ENCODE peak calls at places on chromosomes 6 and 20, in eight cellular contexts. F, J, T, U, A, R, V and H are unnamed samples.
A peak's percentile ranks its signal among the peaks of the same experiment; 100 is the strongest.

GRCh38 chr6:149170564-149171452 is 146.7 kb upstream of the TAB2 start:
- DNase-seq in J (no peak), V (no peak), A (no peak), F (no peak), T (no peak), R (no peak), U (peak; percentile 41), H (peak; percentile 10)

GRCh38 chr6:98848539-98849210 is 14.3 kb downstream of the POU3F2 start:
- DNase-seq in F (no peak), T (no peak), J (no peak), U (no peak), V (no peak), A (no peak), R (no peak), H (no peak)

GRCh38 chr20:5222919-5223634 is 93.7 kb downstream of the PROKR2 start:
- DNase-seq in R (peak; percentile 69), U (peak; percentile 62), T (peak; percentile 71), J (peak; percentile 71), A (no peak), V (peak; percentile 69), F (peak; percentile 7), H (peak; percentile 61)

GRCh38 chr6:2738373-2738979 is 12.2 kb downstream of the MYLK4 start:
- DNase-seq in V (peak; percentile 80), U (no peak), A (no peak), J (peak; percentile 78), R (peak; percentile 62), F (no peak), T (peak; percentile 31), H (peak; percentile 73)

GRCh38 chr6:142429195-142429594 is 127.4 kb downstream of the ADGRG6 start:
- DNase-seq in V (no peak), T (no peak), R (no peak), U (no peak), J (no peak), A (no peak), F (no peak), H (no peak)

GRCh38 chr6:111804627-111805235 is 68.5 kb downstream of the FYN start:
- DNase-seq in A (no peak), R (peak; percentile 81), J (no peak), U (no peak), T (no peak), V (peak; percentile 74), F (no peak), H (peak; percentile 92)

GRCh38 chr6:107600936-107601335 is 111.0 kb downstream of the SOBP start:
- DNase-seq in T (peak; percentile 25), A (peak; percentile 37), U (no peak), V (peak; percentile 47), R (peak; percentile 64), F (no peak), J (no peak), H (no peak)

GRCh38 chr6:12208190-12208589 is 82.0 kb upstream of the EDN1 start:
- DNase-seq in R (peak; percentile 15), A (peak; percentile 80), J (no peak), U (peak; percentile 45), T (no peak), V (peak; percentile 27), F (no peak), H (peak; percentile 3)

GRCh38 chr6:7691675-7692452 is 34.0 kb upstream of the BMP6 start:
- DNase-seq in A (peak; percentile 91), T (peak; percentile 90), V (peak; percentile 50), R (peak; percentile 39), F (no peak), J (no peak), U (no peak), H (peak; percentile 15)

GRCh38 chr20:61684583-61685235 is 381.0 kb downstream of the TAF4 start:
- DNase-seq in V (no peak), T (no peak), J (no peak), F (no peak), A (peak; percentile 11), R (no peak), U (peak; percentile 8), H (no peak)

GRCh38 chr20:62487564-62488086 is 11.8 kb upstream of the GATA5 start:
- DNase-seq in J (no peak), T (no peak), A (no peak), V (no peak), U (no peak), R (no peak), F (no peak), H (peak; percentile 96)

GRCh38 chr6:127347188-127347587 is 3.8 kb upstream of the ECHDC1 start:
- DNase-seq in T (no peak), F (no peak), J (no peak), A (no peak), U (no peak), V (no peak), R (peak; percentile 70), H (no peak)

GRCh38 chr20:19909696-19910095 is 107.5 kb upstream of the NAA20 start:
- DNase-seq in J (no peak), A (no peak), F (no peak), V (no peak), T (no peak), R (peak; percentile 57), U (peak; percentile 90), H (no peak)

GRCh38 chr6:33621396-33622388 is 570 bp downstream of the ITPR3 start:
- DNase-seq in U (peak; percentile 65), R (peak; percentile 39), F (no peak), V (no peak), T (no peak), J (peak; percentile 63), A (no peak), H (no peak)

GRCh38 chr6:148203281-148203925 is 139.2 kb upstream of the SASH1 start:
- DNase-seq in J (no peak), T (no peak), U (no peak), V (peak; percentile 98), R (peak; percentile 55), A (no peak), F (no peak), H (no peak)

GRCh38 chr6:624979-625378 is 31.9 kb downstream of the HUS1B start:
- DNase-seq in V (peak; percentile 51), A (no peak), F (no peak), R (peak; percentile 17), T (no peak), U (no peak), J (no peak), H (no peak)

GRCh38 chr6:56729719-56730118 is 87.0 kb upstream of the DST start:
- DNase-seq in V (peak; percentile 72), R (peak; percentile 77), T (no peak), U (no peak), J (no peak), A (no peak), F (no peak), H (no peak)

GRCh38 chr6:26362836-26363220 is 2.2 kb upstream of the BTN3A2 start:
- DNase-seq in T (no peak), A (no peak), R (no peak), U (no peak), F (no peak), J (no peak), V (no peak), H (no peak)

GRCh38 chr20:10555865-10556308 is 117.9 kb downstream of the JAG1 start:
- DNase-seq in U (no peak), J (no peak), A (no peak), F (no peak), T (peak; percentile 31), R (peak; percentile 74), V (peak; percentile 66), H (no peak)

GRCh38 chr6:84798257-84798656 is 33.9 kb upstream of the TBX18 start:
- DNase-seq in V (no peak), U (no peak), R (no peak), J (no peak), F (no peak), T (no peak), A (no peak), H (no peak)

GRCh38 chr6:43935921-43936320 is 165.9 kb downstream of the VEGFA start:
- DNase-seq in U (no peak), J (no peak), R (no peak), V (no peak), A (no peak), T (no peak), F (no peak), H (no peak)

GRCh38 chr20:49539481-49540231 is 28.3 kb downstream of the PTGIS start:
- DNase-seq in U (no peak), F (peak; percentile 52), V (no peak), J (peak; percentile 54), R (no peak), A (peak; percentile 16), T (no peak), H (no peak)

GRCh38 chr20:56820984-56821383 is 191.9 kb downstream of the TFAP2C start:
- DNase-seq in U (no peak), F (no peak), T (no peak), J (no peak), R (no peak), A (no peak), V (no peak), H (no peak)

GRCh38 chr20:58545565-58546195 is 30.5 kb upstream of the APCDD1L start:
- DNase-seq in R (no peak), V (no peak), A (no peak), T (no peak), F (no peak), U (no peak), J (no peak), H (no peak)

GRCh38 chr6:78831492-78831891 is 35.9 kb upstream of the IRAK1BP1 start:
- DNase-seq in R (no peak), J (no peak), V (peak; percentile 3), F (no peak), T (no peak), U (no peak), A (no peak), H (no peak)

GRCh38 chr6:104126621-104127020 is 733.1 kb downstream of the HACE1 start:
- DNase-seq in J (no peak), U (no peak), A (no peak), V (no peak), R (no peak), T (no peak), F (no peak), H (no peak)

GRCh38 chr6:156779206-156780116 is 2.3 kb downstream of the ARID1B start:
- DNase-seq in R (no peak), U (peak; percentile 72), T (no peak), A (no peak), F (no peak), V (no peak), J (peak; percentile 45), H (peak; percentile 73)

GRCh38 chr20:47464380-47465101 is 37.1 kb upstream of the NCOA3 start:
- DNase-seq in F (peak; percentile 29), A (peak; percentile 94), T (peak; percentile 97), R (peak; percentile 98), U (peak; percentile 73), J (no peak), V (peak; percentile 99), H (no peak)

GRCh38 chr6:15308445-15309213 is 62.8 kb downstream of the JARID2 start:
- DNase-seq in U (no peak), V (peak; percentile 40), A (no peak), T (no peak), F (no peak), J (no peak), R (no peak), H (no peak)

GRCh38 chr6:153231048-153231635 is 100.1 kb upstream of the RGS17 start:
- DNase-seq in R (peak; percentile 15), T (peak; percentile 8), J (peak; percentile 60), U (peak; percentile 53), F (peak; percentile 4), A (peak; percentile 5), V (peak; percentile 12), H (peak; percentile 63)

GRCh38 chr20:61608275-61609085 is 356.4 kb downstream of the CDH4 start:
- DNase-seq in F (no peak), A (no peak), R (no peak), T (no peak), V (peak; percentile 31), U (no peak), J (peak; percentile 54), H (peak; percentile 6)

GRCh38 chr6:6648659-6649343 is 60.3 kb downstream of the LY86 start:
- DNase-seq in F (no peak), U (no peak), T (no peak), J (no peak), R (no peak), A (no peak), V (no peak), H (no peak)

GRCh38 chr6:73879894-73880293 is 183.9 kb downstream of the CD109 start:
- DNase-seq in F (no peak), T (no peak), A (no peak), U (no peak), J (no peak), R (no peak), V (no peak), H (no peak)

GRCh38 chr6:83741089-83741488 is 32.2 kb upstream of the SNAP91 start:
- DNase-seq in U (no peak), T (no peak), R (no peak), A (no peak), F (no peak), V (no peak), J (no peak), H (no peak)